ENCODE peak calls at places on chromosomes 6 and 20, in four cellular contexts. O, E, J and M are unnamed samples.

GRCh38 chr6:170446841-170447560 is 106.1 kb downstream of the PSMB1 start:
- DNase-seq in O (no peak), E (no peak), J (no peak), M (no peak)

GRCh38 chr20:51444922-51445438 is 97.5 kb downstream of the NFATC2 start:
- DNase-seq in O (no peak), E (peak), J (no peak), M (no peak)

GRCh38 chr6:123965894-123966293 is 162.2 kb downstream of the NKAIN2 start:
- DNase-seq in O (peak), E (peak), J (no peak), M (no peak)

GRCh38 chr6:165548450-165548849 is 114.6 kb downstream of the PDE10A start:
- DNase-seq in O (no peak), E (no peak), J (no peak), M (no peak)

GRCh38 chr20:63454729-63455567 is 17.5 kb downstream of the KCNQ2 start:
- DNase-seq in O (no peak), E (peak), J (no peak), M (no peak)

GRCh38 chr6:158584236-158584651 is 24.4 kb downstream of the TMEM181 start:
- DNase-seq in O (no peak), E (no peak), J (no peak), M (no peak)

GRCh38 chr6:107075951-107076381 is 39.3 kb downstream of the BEND3 start:
- DNase-seq in O (peak), E (no peak), J (no peak), M (no peak)

GRCh38 chr6:429515-430121 is 38.1 kb downstream of the IRF4 start:
- DNase-seq in O (no peak), E (no peak), J (no peak), M (no peak)

GRCh38 chr6:39184906-39185580 is 44.2 kb downstream of the KCNK5 start:
- DNase-seq in O (no peak), E (no peak), J (no peak), M (no peak)

GRCh38 chr6:169654590-169655391 is 47.0 kb downstream of the WDR27 start:
- DNase-seq in O (peak), E (peak), J (no peak), M (no peak)

GRCh38 chr20:48703107-48703506 is 124.7 kb downstream of the PREX1 start:
- DNase-seq in O (no peak), E (peak), J (no peak), M (no peak)

GRCh38 chr6:79671605-79672266 is 40.6 kb downstream of the SH3BGRL2 start:
- DNase-seq in O (peak), E (no peak), J (peak), M (no peak)

GRCh38 chr6:45086685-45087084 is 241.4 kb upstream of the RUNX2 start:
- DNase-seq in O (no peak), E (no peak), J (no peak), M (no peak)

GRCh38 chr6:44569931-44570385 is 182.5 kb downstream of the CDC5L start:
- DNase-seq in O (peak), E (no peak), J (no peak), M (no peak)

GRCh38 chr20:50281831-50282591 is 91.4 kb downstream of the CEBPB start:
- DNase-seq in O (no peak), E (no peak), J (peak), M (no peak)

GRCh38 chr20:5757949-5758348 is 7.7 kb downstream of the SHLD1 start:
- DNase-seq in O (no peak), E (no peak), J (no peak), M (no peak)

GRCh38 chr6:115643762-115644161 is 416.9 kb downstream of the FRK start:
- DNase-seq in O (peak), E (no peak), J (no peak), M (no peak)

GRCh38 chr20:17747431-17747846 is 47.7 kb downstream of the BANF2 start:
- DNase-seq in O (peak), E (no peak), J (peak), M (no peak)

GRCh38 chr6:46130665-46131064 is 876 bp downstream of the ENPP4 start:
- DNase-seq in O (no peak), E (no peak), J (no peak), M (no peak)

GRCh38 chr6:159309723-159310122 is 140.5 kb downstream of the FNDC1 start:
- DNase-seq in O (no peak), E (no peak), J (no peak), M (no peak)

GRCh38 chr6:132392792-132393191 is 8.5 kb downstream of the MOXD1 start:
- DNase-seq in O (no peak), E (no peak), J (peak), M (no peak)

GRCh38 chr6:113508249-113508648 is 348.9 kb upstream of the MARCKS start:
- DNase-seq in O (peak), E (no peak), J (no peak), M (no peak)

DNA sequence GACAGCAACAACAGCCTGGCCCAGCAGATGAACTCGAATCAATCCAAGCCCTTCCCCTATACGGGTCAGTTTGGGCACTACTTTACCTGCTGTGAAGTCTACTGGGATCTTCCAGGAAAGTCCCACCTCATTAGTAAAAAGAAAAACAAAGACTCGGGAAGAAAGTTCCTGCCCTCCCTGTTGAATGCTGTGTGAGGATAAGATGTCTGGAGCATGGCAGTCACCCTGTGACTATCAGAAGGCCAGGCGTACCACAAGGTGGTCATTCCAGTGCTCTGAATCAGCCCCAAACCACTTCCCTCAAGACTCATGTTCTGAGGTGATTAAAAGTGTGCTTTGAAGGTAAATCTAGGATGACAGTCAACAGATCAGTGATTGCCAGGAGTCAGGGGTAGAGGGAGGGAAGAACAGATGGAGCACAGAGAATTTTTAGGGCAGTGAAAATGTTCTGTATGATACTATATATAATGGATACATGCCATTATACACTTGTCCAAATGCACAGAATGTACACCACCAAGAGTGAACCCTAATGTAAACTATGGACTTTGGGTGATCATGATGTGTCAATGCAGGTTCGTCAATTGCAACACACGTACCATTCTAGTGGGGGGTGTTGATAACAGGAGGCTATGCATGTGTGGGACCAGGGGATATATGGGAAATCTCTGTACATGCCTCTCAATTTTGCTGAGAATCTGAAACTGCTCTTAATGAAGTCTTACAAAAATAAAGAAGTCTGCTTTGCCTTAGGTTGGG is 14.7 kb downstream of the FKBP1A start:
- DNase-seq in O (peak), E (no peak), J (peak), M (no peak)
- TF ChIP-seq MXI1 in O (no peak), E (no peak), J (no peak), M (no peak)

GRCh38 chr6:72922401-72922800 is 300.5 kb downstream of the KCNQ5 start:
- DNase-seq in O (peak), E (no peak), J (no peak), M (no peak)
- TF ChIP-seq MXI1 in O (no peak), E (no peak), J (no peak), M (no peak)

GRCh38 chr6:33082702-33083101 is 6.9 kb downstream of the HLA-DPB1 start:
- DNase-seq in O (peak), E (peak), J (peak), M (no peak)
- TF ChIP-seq MXI1 in O (no peak), E (no peak), J (no peak), M (no peak)

GRCh38 chr6:14857501-14857900 is 388.4 kb upstream of the JARID2 start:
- DNase-seq in O (no peak), E (no peak), J (no peak), M (no peak)
- TF ChIP-seq MXI1 in O (no peak), E (no peak), J (no peak), M (no peak)